ENCODE peak calls at places on chromosomes 13 and 19, in six cellular contexts. K is EH, R is amygdala, U is GOT3, F is EL, J is endothelial cell. O is an unnamed sample.

GRCh38 chr13:99656092-99656745 is 154.9 kb downstream of the TM9SF2 start:
- DNase-seq in K (peak; percentile 70), R (peak; percentile 24), J (peak; percentile 81), U (peak; percentile 41), F (peak; percentile 67), O (peak; percentile 75)

GRCh38 chr13:43682698-43683097 is 104.1 kb downstream of the ENOX1 start:
- DNase-seq in F (no peak), U (no peak), R (no peak), J (no peak), K (no peak), O (no peak)

GRCh38 chr19:19628499-19629134 is 597 bp upstream of the LPAR2 start:
- DNase-seq in F (peak; percentile 64), K (peak; percentile 46), R (no peak), J (peak; percentile 57), U (no peak), O (no peak)

GRCh38 chr13:25169951-25170553 is 2.0 kb downstream of the AMER2 start:
- DNase-seq in F (no peak), J (no peak), U (no peak), R (no peak), K (no peak), O (no peak)

GRCh38 chr19:45305421-45305820 is 17.3 kb downstream of the CKM start:
- DNase-seq in J (no peak), R (no peak), U (no peak), F (peak; percentile 40), K (peak; percentile 29), O (no peak)

GRCh38 chr19:35128398-35129057 is 6.3 kb downstream of the LGI4 start:
- DNase-seq in K (no peak), U (no peak), J (no peak), F (no peak), R (no peak), O (no peak)

GRCh38 chr19:2394054-2394668 is 33.2 kb downstream of the TIMM13 start:
- DNase-seq in F (no peak), R (no peak), U (no peak), K (peak; percentile 19), J (no peak), O (peak; percentile 77)

GRCh38 chr13:66693656-66694055 is 536.5 kb downstream of the PCDH9 start:
- DNase-seq in J (no peak), U (no peak), R (no peak), K (no peak), F (no peak), O (no peak)

GRCh38 chr13:49645451-49645850 is 17.1 kb downstream of the ARL11 start:
- DNase-seq in K (no peak), R (no peak), U (no peak), F (no peak), J (no peak), O (no peak)

GRCh38 chr13:114110091-114110829 is 22.2 kb downstream of the RASA3 start:
- DNase-seq in R (no peak), U (no peak), F (peak; percentile 34), K (peak; percentile 48), J (peak; percentile 74), O (peak; percentile 59)

GRCh38 chr19:3151563-3152430 is 16.0 kb downstream of the GNA15 start:
- DNase-seq in K (peak; percentile 42), R (no peak), U (no peak), F (peak; percentile 37), J (no peak), O (no peak)

GRCh38 chr13:108176685-108177274 is 38.6 kb downstream of the LIG4 start:
- DNase-seq in F (peak; percentile 28), J (peak; percentile 51), U (no peak), K (no peak), R (no peak), O (peak; percentile 41)

GRCh38 chr13:25149670-25150069 is 22.4 kb downstream of the AMER2 start:
- DNase-seq in F (no peak), K (no peak), R (no peak), J (no peak), U (no peak), O (no peak)

GRCh38 chr19:18091217-18091608 is 4.5 kb upstream of the IL12RB1 start:
- DNase-seq in J (no peak), R (peak; percentile 16), U (no peak), F (no peak), K (no peak), O (peak; percentile 67)

GRCh38 chr19:4403005-4403761 is 743 bp downstream of the CHAF1A start:
- DNase-seq in F (peak; percentile 29), U (no peak), R (no peak), K (peak; percentile 22), J (no peak), O (no peak)

GRCh38 chr13:99154064-99154463 is 46.6 kb upstream of the UBAC2 start:
- DNase-seq in J (no peak), K (no peak), R (no peak), U (no peak), F (no peak), O (no peak)

GRCh38 chr19:5114713-5115112 is 145.8 kb downstream of the KDM4B start:
- DNase-seq in K (no peak), R (no peak), J (no peak), U (no peak), F (no peak), O (no peak)

GRCh38 chr19:44891016-44891882 is at the start of gene TOMM40:
- DNase-seq in J (peak; percentile 99), F (peak; percentile 27), K (peak; percentile 100), R (no peak), U (no peak), O (no peak)

GRCh38 chr19:34837262-34837661 is 64.2 kb upstream of the ZNF599 start:
- DNase-seq in J (peak; percentile 24), R (no peak), F (no peak), K (peak; percentile 3), U (no peak), O (no peak)

GRCh38 chr19:49403404-49404187 is 15.5 kb downstream of the KASH5 start:
- DNase-seq in R (no peak), F (no peak), J (no peak), U (no peak), K (no peak), O (no peak)

GRCh38 chr19:14054721-14055120 is 7.2 kb downstream of the PALM3 start:
- DNase-seq in K (no peak), J (no peak), U (no peak), R (no peak), F (no peak), O (no peak)

GRCh38 chr19:31591258-31591657 is 242.0 kb upstream of the TSHZ3 start:
- DNase-seq in F (no peak), R (no peak), K (no peak), J (no peak), U (no peak), O (no peak)

GRCh38 chr19:45455707-45456499 is 11.9 kb upstream of the FOSB start:
- DNase-seq in U (peak; percentile 90), J (peak; percentile 56), R (no peak), K (peak; percentile 99), F (peak; percentile 99), O (peak; percentile 81)

GRCh38 chr13:27024062-27024461 is 147.5 kb downstream of the USP12 start:
- DNase-seq in J (no peak), F (no peak), U (no peak), R (no peak), K (peak; percentile 67), O (no peak)

GRCh38 chr19:7868326-7868670 is 5.9 kb downstream of the PRR36 start:
- DNase-seq in K (no peak), F (peak; percentile 21), R (no peak), U (no peak), J (no peak), O (no peak)